ENCODE peak calls at places on chromosomes 6 and 20, in four cellular contexts. One of them, this sample, is unnamed. For H3K9me3, the result is how much of the 10 kb centered on the place peaks cover.

GRCh38 chr20:32518593-32519366 is 66.4 kb downstream of the NOL4L start:
- DNase-seq in body of pancreas: no peak
- DNase-seq in IMR-90: no peak
- DNase-seq in gastrocnemius medialis: no peak
- DNase-seq in this sample: no peak

GRCh38 chr20:48719598-48720255 is 108.1 kb downstream of the PREX1 start:
- DNase-seq in IMR-90: no peak
- DNase-seq in gastrocnemius medialis: no peak
- DNase-seq in body of pancreas: no peak
- DNase-seq in this sample: no peak

GRCh38 chr20:17500826-17501225 is 30.4 kb downstream of the BFSP1 start:
- DNase-seq in IMR-90: no peak
- DNase-seq in body of pancreas: no peak
- DNase-seq in gastrocnemius medialis: no peak
- DNase-seq in this sample: no peak

GRCh38 chr6:166010136-166010535 is 157.5 kb downstream of the TBXT start:
- DNase-seq in gastrocnemius medialis: no peak
- DNase-seq in body of pancreas: no peak
- DNase-seq in IMR-90: no peak
- DNase-seq in this sample: no peak

GRCh38 chr20:60097285-60097684 is 139.1 kb downstream of the CDH26 start:
- DNase-seq in gastrocnemius medialis: no peak
- DNase-seq in body of pancreas: no peak
- DNase-seq in IMR-90: no peak
- DNase-seq in this sample: no peak

GRCh38 chr20:47568837-47569410 is 67.2 kb downstream of the NCOA3 start:
- DNase-seq in body of pancreas: no peak
- DNase-seq in IMR-90: no peak
- DNase-seq in gastrocnemius medialis: no peak
- DNase-seq in this sample: no peak

GRCh38 chr6:45504947-45505346 is 127.2 kb upstream of the SUPT3H start:
- DNase-seq in gastrocnemius medialis: no peak
- DNase-seq in body of pancreas: peak
- DNase-seq in IMR-90: peak
- DNase-seq in this sample: no peak

GRCh38 chr6:47483853-47484546 is 6.4 kb downstream of the CD2AP start:
- DNase-seq in gastrocnemius medialis: no peak
- DNase-seq in body of pancreas: no peak
- DNase-seq in IMR-90: peak
- DNase-seq in this sample: no peak

GRCh38 chr20:19328676-19329075 is 116.2 kb downstream of the SLC24A3 start:
- DNase-seq in body of pancreas: no peak
- DNase-seq in gastrocnemius medialis: no peak
- DNase-seq in IMR-90: no peak
- DNase-seq in this sample: no peak

GRCh38 chr6:8780653-8781052 is 345.3 kb upstream of the SLC35B3 start:
- DNase-seq in gastrocnemius medialis: no peak
- DNase-seq in body of pancreas: no peak
- DNase-seq in IMR-90: no peak
- DNase-seq in this sample: no peak

GRCh38 chr6:75267461-75267860 is 17.1 kb downstream of the TMEM30A start:
- DNase-seq in gastrocnemius medialis: no peak
- DNase-seq in IMR-90: no peak
- DNase-seq in body of pancreas: no peak
- DNase-seq in this sample: no peak

GRCh38 chr6:3377536-3378397 is 79.1 kb downstream of the SLC22A23 start:
- DNase-seq in gastrocnemius medialis: peak
- DNase-seq in body of pancreas: no peak
- DNase-seq in IMR-90: peak
- DNase-seq in this sample: peak

GRCh38 chr6:32973144-32973854 is 4.9 kb downstream of the BRD2 start:
- DNase-seq in IMR-90: peak
- DNase-seq in body of pancreas: peak
- DNase-seq in gastrocnemius medialis: no peak
- DNase-seq in this sample: no peak

GRCh38 chr6:69555239-69555638 is 241.6 kb downstream of the LMBRD1 start:
- DNase-seq in gastrocnemius medialis: no peak
- DNase-seq in IMR-90: no peak
- DNase-seq in body of pancreas: no peak
- DNase-seq in this sample: no peak
- TF ChIP-seq POLR2A in gastrocnemius medialis: no peak
- TF ChIP-seq POLR2A in IMR-90: no peak
- TF ChIP-seq POLR2A in body of pancreas: no peak
- TF ChIP-seq POLR2A in this sample: no peak

GRCh38 chr20:39630215-39630614 is 668.1 kb downstream of the DHX35 start:
- DNase-seq in IMR-90: no peak
- DNase-seq in body of pancreas: no peak
- DNase-seq in gastrocnemius medialis: no peak
- DNase-seq in this sample: no peak
- H3K9me3 ChIP-seq in IMR-90: under half
- H3K9me3 ChIP-seq in body of pancreas: under half
- H3K9me3 ChIP-seq in gastrocnemius medialis: under half
- H3K9me3 ChIP-seq in this sample: under half

DNA sequence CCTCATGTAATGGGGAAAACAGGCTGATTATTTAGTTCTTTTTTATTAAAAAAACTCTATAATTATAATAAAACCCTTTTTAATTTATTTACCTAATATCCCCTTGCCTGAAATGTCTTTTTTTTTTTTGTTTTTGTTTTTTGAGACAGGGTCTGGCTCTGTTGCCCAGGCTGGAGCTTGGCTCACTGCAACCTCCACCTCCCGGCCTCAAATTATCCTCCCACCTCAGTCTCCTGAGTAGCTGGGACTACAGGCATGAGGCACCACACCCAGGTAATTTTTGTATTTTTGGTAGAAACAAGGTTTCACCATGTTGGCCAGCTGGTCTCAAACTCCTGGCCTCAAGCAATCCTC is 30.3 kb upstream of the HBS1L start:
- DNase-seq in body of pancreas: no peak
- DNase-seq in IMR-90: no peak
- DNase-seq in gastrocnemius medialis: no peak
- DNase-seq in this sample: no peak
- H3K27ac ChIP-seq in body of pancreas: no peak
- H3K27ac ChIP-seq in IMR-90: no peak
- H3K27ac ChIP-seq in gastrocnemius medialis: no peak
- H3K27ac ChIP-seq in this sample: no peak

DNA sequence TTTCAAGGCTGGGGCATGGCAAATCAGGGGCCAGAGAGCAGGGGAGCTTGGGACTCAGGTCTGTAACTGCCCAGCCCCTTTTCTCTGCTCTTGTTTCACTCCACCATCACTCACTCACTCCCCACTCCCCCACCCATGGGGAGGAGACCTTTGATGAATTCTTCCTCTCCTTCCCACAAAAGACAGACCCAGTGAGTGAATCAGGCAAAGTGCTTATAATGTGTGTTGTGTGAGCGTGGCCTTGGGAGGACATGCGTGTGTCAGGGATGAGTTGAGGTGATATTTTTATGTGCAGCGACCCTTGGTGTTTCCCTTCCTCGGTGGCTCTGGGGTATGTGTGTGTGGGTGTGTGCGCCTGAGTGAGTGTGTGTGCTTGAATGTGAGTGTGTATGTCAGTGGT is 1.0 kb upstream of the CUL9 start:
- DNase-seq in gastrocnemius medialis: no peak
- DNase-seq in body of pancreas: no peak
- DNase-seq in IMR-90: peak
- DNase-seq in this sample: no peak
- TF ChIP-seq POLR2A in gastrocnemius medialis: no peak
- TF ChIP-seq POLR2A in body of pancreas: no peak
- TF ChIP-seq POLR2A in IMR-90: no peak
- TF ChIP-seq POLR2A in this sample: no peak

DNA sequence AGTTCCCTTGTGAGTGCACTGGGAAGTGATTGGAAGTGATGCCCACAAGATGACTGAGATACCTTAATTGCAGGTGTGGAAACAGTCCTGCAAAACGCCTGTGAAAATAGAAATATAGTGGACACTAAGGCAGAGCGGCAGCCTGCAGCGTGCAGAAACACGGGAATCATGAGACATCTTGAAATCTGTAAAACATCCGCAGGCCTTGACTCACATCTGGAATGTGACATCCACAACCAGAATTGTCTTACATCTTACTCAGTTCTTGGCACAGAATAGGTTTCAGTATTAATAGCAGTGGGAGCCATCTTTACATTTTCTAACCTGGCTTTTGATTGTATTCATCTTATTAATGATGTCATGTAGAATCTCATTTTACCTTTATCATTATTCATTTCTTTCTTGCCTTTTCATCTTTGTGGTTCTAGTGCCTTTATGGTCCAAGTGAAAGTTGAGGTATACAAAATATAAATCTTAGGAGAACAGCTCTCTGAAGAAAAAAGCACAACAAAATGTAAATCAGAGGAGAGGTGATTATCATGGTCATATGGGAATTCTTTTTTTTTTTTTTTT is 44.6 kb downstream of the CDYL start:
- DNase-seq in IMR-90: peak
- DNase-seq in body of pancreas: no peak
- DNase-seq in gastrocnemius medialis: no peak
- DNase-seq in this sample: no peak
- H3K9me3 ChIP-seq in IMR-90: under half
- H3K9me3 ChIP-seq in body of pancreas: under half
- H3K9me3 ChIP-seq in gastrocnemius medialis: under half
- H3K9me3 ChIP-seq in this sample: under half

DNA sequence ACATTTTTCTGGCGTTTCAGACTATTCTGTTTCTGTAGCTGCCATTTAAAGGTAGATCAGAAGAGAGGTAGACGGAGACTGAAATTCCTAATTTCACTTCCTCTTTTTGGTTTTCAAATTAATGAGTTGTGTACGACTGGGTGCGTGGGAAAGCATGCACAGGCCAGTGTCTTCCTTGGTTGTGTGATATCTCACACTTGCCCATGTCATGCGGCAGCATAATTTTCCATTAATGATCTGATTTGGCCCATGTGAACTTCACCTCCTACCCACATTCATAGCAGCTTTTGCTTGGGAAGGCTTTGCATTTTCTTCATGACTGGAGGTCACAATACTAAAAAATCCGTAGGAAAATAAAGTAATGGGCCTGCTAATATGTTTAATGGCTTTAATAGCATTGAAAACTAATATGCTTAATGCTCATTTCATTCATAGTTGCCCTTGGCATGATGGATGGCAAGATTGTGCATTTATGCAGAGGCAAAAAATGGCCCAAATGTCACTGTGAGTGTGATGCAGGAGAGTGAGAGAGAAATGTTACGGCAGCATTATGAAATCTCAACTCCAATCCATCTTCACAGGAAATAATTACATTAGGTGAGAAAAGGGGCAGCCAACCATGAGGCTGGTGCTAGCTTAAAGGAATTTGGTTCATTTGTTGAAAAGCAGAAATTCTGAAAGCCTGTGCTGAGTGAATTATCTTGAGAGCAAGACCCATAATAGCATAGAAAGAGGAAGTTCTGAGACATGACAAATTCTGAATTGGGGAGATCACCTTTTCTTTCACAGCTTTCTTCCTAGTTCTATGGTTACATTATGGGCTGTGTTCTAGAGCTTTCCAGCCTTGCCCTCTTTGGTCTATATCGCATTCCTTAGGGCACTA is 69.0 kb upstream of the UST start:
- DNase-seq in gastrocnemius medialis: no peak
- DNase-seq in IMR-90: no peak
- DNase-seq in body of pancreas: no peak
- DNase-seq in this sample: no peak
- H3K27ac ChIP-seq in gastrocnemius medialis: no peak
- H3K27ac ChIP-seq in IMR-90: no peak
- H3K27ac ChIP-seq in body of pancreas: no peak
- H3K27ac ChIP-seq in this sample: no peak

DNA sequence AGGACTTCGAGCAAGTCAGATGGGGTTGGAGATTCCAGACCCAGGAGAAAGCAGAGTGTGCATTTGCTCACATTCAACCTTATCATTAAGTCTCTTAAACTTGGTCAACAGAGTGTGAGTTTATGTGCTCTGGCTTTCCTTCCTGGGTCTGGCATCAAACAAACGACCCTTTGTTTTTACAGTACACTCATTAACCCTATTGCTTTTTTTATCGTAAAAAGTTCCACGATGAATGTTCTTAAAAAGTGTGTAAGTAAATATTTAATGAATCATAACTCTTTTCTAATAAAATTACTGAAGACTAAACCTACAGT is 2.5 kb downstream of the FYN start:
- DNase-seq in body of pancreas: no peak
- DNase-seq in IMR-90: no peak
- DNase-seq in gastrocnemius medialis: no peak
- DNase-seq in this sample: no peak
- TF ChIP-seq POLR2A in body of pancreas: no peak
- TF ChIP-seq POLR2A in IMR-90: no peak
- TF ChIP-seq POLR2A in gastrocnemius medialis: no peak
- TF ChIP-seq POLR2A in this sample: no peak

GRCh38 chr20:41601742-41602141 is 16.4 kb downstream of the CHD6 start:
- DNase-seq in IMR-90: no peak
- DNase-seq in gastrocnemius medialis: no peak
- DNase-seq in body of pancreas: no peak
- DNase-seq in this sample: no peak

GRCh38 chr20:41599699-41600104 is 18.5 kb downstream of the CHD6 start:
- DNase-seq in body of pancreas: no peak
- DNase-seq in gastrocnemius medialis: no peak
- DNase-seq in IMR-90: no peak
- DNase-seq in this sample: no peak

GRCh38 chr20:41600926-41601631 is 17.1 kb downstream of the CHD6 start:
- DNase-seq in gastrocnemius medialis: no peak
- DNase-seq in body of pancreas: no peak
- DNase-seq in IMR-90: no peak
- DNase-seq in this sample: no peak

GRCh38 chr20:41594514-41595322 is 23.5 kb downstream of the CHD6 start:
- DNase-seq in body of pancreas: no peak
- DNase-seq in gastrocnemius medialis: no peak
- DNase-seq in IMR-90: no peak
- DNase-seq in this sample: no peak

DNA sequence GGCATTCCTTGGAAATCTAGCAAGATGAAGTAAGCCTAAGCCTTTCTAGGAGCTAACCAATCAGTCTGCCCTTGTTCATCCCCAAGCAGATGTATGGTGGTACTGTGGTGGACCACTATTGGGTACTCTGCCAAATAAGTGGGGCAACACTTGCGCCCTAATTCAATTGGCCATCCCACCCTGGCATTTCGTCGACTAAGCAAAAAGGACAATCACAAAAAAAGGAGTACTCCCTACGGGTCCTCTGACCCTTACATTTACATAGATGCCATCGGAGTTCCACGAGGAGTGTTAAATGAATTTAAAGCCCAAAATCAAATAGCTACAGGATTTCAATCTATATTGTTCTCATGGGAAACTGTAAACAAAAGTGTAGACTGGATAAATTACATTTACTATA is 19.5 kb downstream of the CHD6 start:
- DNase-seq in body of pancreas: no peak
- DNase-seq in IMR-90: no peak
- DNase-seq in gastrocnemius medialis: no peak
- DNase-seq in this sample: no peak
- H3K9me3 ChIP-seq in body of pancreas: under half
- H3K9me3 ChIP-seq in IMR-90: under half
- H3K9me3 ChIP-seq in gastrocnemius medialis: under half
- H3K9me3 ChIP-seq in this sample: half or more